ENCODE peak calls at places on chromosomes 5 and 9, in four cellular contexts. One of them, this sample, is unnamed.

GRCh38 chr9:21583628-21584027 is 101.5 kb upstream of the IFNE start:
- DNase-seq in HCT116: no peak
- DNase-seq in cardiac fibroblast: no peak
- DNase-seq in fibroblast of mammary gland: no peak
- DNase-seq in this sample: no peak

GRCh38 chr5:73007051-73007450 is 51.2 kb downstream of the FCHO2 start:
- DNase-seq in fibroblast of mammary gland: no peak
- DNase-seq in HCT116: no peak
- DNase-seq in cardiac fibroblast: no peak
- DNase-seq in this sample: no peak

GRCh38 chr9:134323741-134324358 is 2.4 kb upstream of the RXRA start:
- DNase-seq in HCT116: peak; percentile 51
- DNase-seq in cardiac fibroblast: peak; percentile 35
- DNase-seq in fibroblast of mammary gland: peak; percentile 49
- DNase-seq in this sample: no peak

GRCh38 chr9:31323726-31324444 is 1060.6 kb upstream of the ACO1 start:
- DNase-seq in fibroblast of mammary gland: no peak
- DNase-seq in cardiac fibroblast: no peak
- DNase-seq in HCT116: no peak
- DNase-seq in this sample: no peak

GRCh38 chr5:80193421-80193820 is 62.4 kb downstream of the SERINC5 start:
- DNase-seq in HCT116: no peak
- DNase-seq in cardiac fibroblast: no peak
- DNase-seq in fibroblast of mammary gland: no peak
- DNase-seq in this sample: no peak

GRCh38 chr9:86735772-86736458 is 211.4 kb downstream of the GAS1 start:
- DNase-seq in cardiac fibroblast: no peak
- DNase-seq in HCT116: no peak
- DNase-seq in fibroblast of mammary gland: peak; percentile 54
- DNase-seq in this sample: no peak

GRCh38 chr9:18610956-18611355 is 137.0 kb downstream of the ADAMTSL1 start:
- DNase-seq in HCT116: no peak
- DNase-seq in cardiac fibroblast: no peak
- DNase-seq in fibroblast of mammary gland: no peak
- DNase-seq in this sample: no peak

GRCh38 chr5:143749581-143750204 is 62.3 kb upstream of the HMHB1 start:
- DNase-seq in fibroblast of mammary gland: no peak
- DNase-seq in cardiac fibroblast: no peak
- DNase-seq in HCT116: no peak
- DNase-seq in this sample: no peak

GRCh38 chr9:114504341-114505186 is 709 bp downstream of the WHRN start:
- DNase-seq in HCT116: peak; percentile 18
- DNase-seq in cardiac fibroblast: no peak
- DNase-seq in fibroblast of mammary gland: peak; percentile 15
- DNase-seq in this sample: peak; percentile 23

GRCh38 chr5:180139731-180140626 is 68.4 kb upstream of the RNF130 start:
- DNase-seq in HCT116: no peak
- DNase-seq in fibroblast of mammary gland: no peak
- DNase-seq in cardiac fibroblast: no peak
- DNase-seq in this sample: no peak

GRCh38 chr5:154871732-154872131 is 13.3 kb downstream of the CNOT8 start:
- DNase-seq in cardiac fibroblast: no peak
- DNase-seq in fibroblast of mammary gland: no peak
- DNase-seq in HCT116: no peak
- DNase-seq in this sample: no peak

GRCh38 chr9:4837126-4837767 is 44.5 kb downstream of the RCL1 start:
- DNase-seq in HCT116: no peak
- DNase-seq in fibroblast of mammary gland: peak; percentile 85
- DNase-seq in cardiac fibroblast: peak; percentile 80
- DNase-seq in this sample: peak; percentile 55

DNA sequence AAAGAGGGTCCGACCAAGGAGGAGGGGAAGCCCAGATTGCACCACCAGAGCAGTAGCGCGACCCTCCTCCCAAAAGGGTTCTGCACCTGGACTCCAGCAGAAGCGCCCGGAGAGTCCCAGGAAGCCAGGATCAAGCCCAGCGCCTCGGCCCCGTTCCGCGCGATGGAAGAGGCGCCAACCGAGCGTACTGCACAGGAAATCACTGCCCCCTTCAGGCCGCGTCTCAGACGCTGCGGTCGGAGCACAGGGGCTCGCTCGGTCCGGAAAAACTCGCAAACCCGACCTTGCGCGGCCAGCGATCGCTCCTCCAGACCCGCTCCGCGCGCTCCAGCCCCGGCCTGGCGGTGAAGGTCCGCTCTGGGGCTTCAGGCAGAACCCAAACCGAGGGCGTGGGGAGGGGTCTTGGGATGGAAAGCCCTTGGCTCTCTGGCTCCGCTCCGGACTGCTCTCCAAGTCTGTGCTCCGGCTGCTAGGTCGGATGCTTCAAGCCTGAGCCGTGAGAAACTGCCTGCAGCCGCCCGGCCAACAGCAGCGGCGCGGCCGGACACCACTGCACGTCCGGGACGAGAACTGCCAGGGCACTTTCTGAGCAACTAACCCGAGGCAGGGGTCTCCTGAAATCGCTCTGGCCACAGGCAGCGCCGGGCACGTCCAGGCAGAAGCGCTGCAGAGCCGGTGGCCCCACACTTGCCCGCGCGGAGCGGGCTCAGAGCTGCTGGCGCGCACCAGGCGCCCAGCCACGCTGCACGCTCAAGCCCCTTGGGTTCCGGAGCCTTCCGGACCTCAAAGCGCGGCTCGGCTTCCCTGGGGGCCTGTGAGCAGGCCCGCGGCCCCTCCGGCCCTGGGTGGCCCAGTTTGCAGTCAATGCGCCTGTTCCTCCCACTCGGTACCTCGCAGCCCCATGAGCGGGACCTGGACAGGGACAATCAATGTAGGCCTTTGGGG is 1.3 kb downstream of the GABBR2 start:
- DNase-seq in cardiac fibroblast: peak; percentile 89
- DNase-seq in fibroblast of mammary gland: peak; percentile 82
- DNase-seq in HCT116: peak; percentile 3
- DNase-seq in this sample: peak; percentile 89
- TF ChIP-seq CTCF in cardiac fibroblast: peak; percentile 82
- TF ChIP-seq CTCF in fibroblast of mammary gland: peak; percentile 63
- TF ChIP-seq CTCF in HCT116: peak; percentile 54
- TF ChIP-seq CTCF in this sample: peak; percentile 69

GRCh38 chr5:150656191-150657132 is 4.6 kb upstream of the MYOZ3 start:
- DNase-seq in cardiac fibroblast: peak; percentile 53
- DNase-seq in fibroblast of mammary gland: peak; percentile 38
- DNase-seq in HCT116: no peak
- DNase-seq in this sample: peak; percentile 63
- H3K4me3 ChIP-seq in cardiac fibroblast: peak overlapping the region; percentile 32
- H3K4me3 ChIP-seq in fibroblast of mammary gland: peak overlapping the region; percentile 49
- H3K4me3 ChIP-seq in HCT116: peak overlapping the region; percentile 64
- H3K4me3 ChIP-seq in this sample: peak overlapping the region; percentile 29

DNA sequence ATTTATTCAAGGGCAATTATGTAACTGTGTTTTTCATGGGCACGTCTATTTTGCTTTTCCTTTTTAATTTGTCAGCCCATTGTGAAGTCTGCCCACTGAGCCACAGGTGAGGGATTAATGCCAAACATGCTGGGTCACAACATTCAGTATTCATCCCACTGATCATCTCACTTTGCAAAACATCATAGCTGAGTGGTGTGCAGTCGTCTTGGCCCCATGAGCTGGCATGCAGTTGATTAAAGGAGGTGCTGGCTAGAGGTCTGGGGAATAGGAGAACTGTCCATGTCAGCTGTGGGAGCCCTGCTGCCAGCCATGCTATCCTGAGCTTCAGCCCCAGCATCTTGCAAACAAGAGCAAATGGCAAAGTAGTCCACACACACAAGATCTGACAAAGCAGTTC is 11.7 kb upstream of the ESM1 start:
- DNase-seq in cardiac fibroblast: no peak
- DNase-seq in fibroblast of mammary gland: peak; percentile 30
- DNase-seq in HCT116: no peak
- DNase-seq in this sample: no peak
- TF ChIP-seq CTCF in cardiac fibroblast: no peak
- TF ChIP-seq CTCF in fibroblast of mammary gland: no peak
- TF ChIP-seq CTCF in HCT116: no peak
- TF ChIP-seq CTCF in this sample: no peak

DNA sequence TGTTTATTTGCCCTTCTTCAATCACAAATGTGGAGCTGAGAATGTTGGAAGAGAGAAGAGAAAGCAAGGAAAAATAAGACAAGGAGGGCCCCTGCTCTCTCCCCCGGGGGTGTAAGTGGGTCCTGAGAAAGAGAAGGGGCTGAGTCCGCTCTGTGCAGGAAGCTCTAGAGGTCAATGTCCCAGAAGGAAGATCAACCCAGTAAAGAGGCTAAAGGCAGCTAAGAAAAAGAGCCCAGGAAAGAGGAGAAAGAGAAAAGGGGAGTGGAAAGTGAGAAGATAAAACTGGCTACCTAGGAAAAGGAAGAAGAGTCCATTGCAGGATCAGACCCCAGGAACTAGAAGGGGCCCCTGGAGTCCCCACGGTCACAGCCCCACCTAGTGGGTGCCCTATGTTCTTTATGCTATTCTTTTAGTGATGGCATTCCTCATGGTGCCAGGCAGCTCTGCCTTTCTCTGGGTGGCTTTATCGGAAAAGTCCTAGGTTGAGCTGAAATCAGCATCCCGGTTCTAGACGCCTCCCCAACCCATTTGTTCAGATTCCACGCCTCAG is 583.4 kb downstream of the ACTL7B start:
- DNase-seq in cardiac fibroblast: peak; percentile 69
- DNase-seq in HCT116: peak; percentile 38
- DNase-seq in fibroblast of mammary gland: peak; percentile 69
- DNase-seq in this sample: peak; percentile 73
- H3K4me3 ChIP-seq in cardiac fibroblast: no peak overlapping the region
- H3K4me3 ChIP-seq in HCT116: no peak overlapping the region
- H3K4me3 ChIP-seq in fibroblast of mammary gland: no peak overlapping the region
- H3K4me3 ChIP-seq in this sample: no peak overlapping the region

DNA sequence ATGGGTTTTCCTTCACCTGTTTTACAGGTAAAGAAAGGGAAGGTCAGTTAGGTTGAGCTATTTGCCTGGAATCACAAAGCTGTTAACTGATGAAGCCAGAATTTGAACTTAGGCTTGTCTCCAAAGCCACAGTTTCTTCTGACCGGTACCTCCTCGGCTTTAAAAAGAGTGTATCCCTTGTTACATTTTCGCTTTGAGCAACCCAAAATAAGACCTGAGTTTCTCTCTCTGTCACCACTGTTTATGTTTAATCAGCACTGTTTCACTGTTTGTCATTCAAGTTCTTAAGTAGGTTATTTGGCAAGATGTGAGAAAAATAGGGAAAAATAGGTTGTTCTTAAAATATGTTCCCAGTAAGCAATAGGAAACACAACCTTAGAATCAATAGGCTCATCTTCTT is 84.6 kb downstream of the VCAN start:
- DNase-seq in HCT116: no peak
- DNase-seq in cardiac fibroblast: no peak
- DNase-seq in fibroblast of mammary gland: no peak
- DNase-seq in this sample: no peak
- TF ChIP-seq CTCF in HCT116: no peak
- TF ChIP-seq CTCF in cardiac fibroblast: no peak
- TF ChIP-seq CTCF in fibroblast of mammary gland: no peak
- TF ChIP-seq CTCF in this sample: no peak

DNA sequence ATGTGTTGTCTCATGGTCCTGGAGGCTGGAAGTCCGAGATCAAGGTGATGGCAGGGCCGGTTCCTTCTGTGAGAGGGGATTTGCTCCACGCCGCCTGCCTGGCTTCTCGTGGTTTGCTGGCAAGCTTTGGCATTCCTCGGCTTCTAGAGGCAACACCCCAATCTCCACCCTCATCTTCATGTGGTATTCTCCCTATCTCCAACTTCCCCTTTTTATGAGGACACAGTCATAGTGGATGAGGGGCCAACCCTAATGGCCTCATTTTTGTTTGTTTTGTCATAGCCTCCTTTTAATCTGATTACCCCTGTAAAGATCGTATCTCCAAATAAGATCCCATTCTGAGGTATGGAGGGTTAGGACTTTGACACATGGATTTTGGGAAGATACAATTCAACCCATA is 41.7 kb upstream of the CLK4 start:
- DNase-seq in cardiac fibroblast: no peak
- DNase-seq in HCT116: no peak
- DNase-seq in fibroblast of mammary gland: no peak
- DNase-seq in this sample: no peak
- H3K4me3 ChIP-seq in cardiac fibroblast: no peak overlapping the region
- H3K4me3 ChIP-seq in HCT116: no peak overlapping the region
- H3K4me3 ChIP-seq in fibroblast of mammary gland: no peak overlapping the region
- H3K4me3 ChIP-seq in this sample: no peak overlapping the region

GRCh38 chr5:126527158-126527557 is 67.9 kb downstream of the ALDH7A1 start:
- DNase-seq in HCT116: no peak
- DNase-seq in cardiac fibroblast: no peak
- DNase-seq in fibroblast of mammary gland: no peak
- DNase-seq in this sample: no peak
- TF ChIP-seq CTCF in HCT116: no peak
- TF ChIP-seq CTCF in cardiac fibroblast: no peak
- TF ChIP-seq CTCF in fibroblast of mammary gland: no peak
- TF ChIP-seq CTCF in this sample: no peak